ENCODE peak calls at places on chromosomes 2 and 18, in ten cellular contexts. A is glutamatergic neuron; L is IMR-90; Q is bronchial epithelial cell; N is suprapubic skin; G is CD8-positive, alpha-beta T cell; R is K562; W is H9; S is Calu3; V is fibroblast of pulmonary artery. K is an unnamed sample.

GRCh38 chr2:88133875-88134274 is 6.0 kb upstream of the FABP1 start:
- DNase-seq in A (no peak), L (no peak), Q (no peak), N (no peak), G (no peak), R (no peak), W (no peak), S (no peak), V (no peak), K (no peak)

GRCh38 chr18:13019301-13019700 is 28.1 kb downstream of the CEP192 start:
- DNase-seq in A (no peak), L (peak; percentile 49), Q (peak; percentile 97), N (no peak), G (no peak), R (no peak), W (no peak), S (no peak), V (peak; percentile 14), K (no peak)

GRCh38 chr2:23754970-23755369 is 172.0 kb downstream of the ATAD2B start:
- DNase-seq in A (no peak), L (no peak), Q (no peak), N (no peak), G (no peak), R (no peak), W (no peak), S (no peak), V (no peak), K (no peak)

GRCh38 chr18:45920367-45920766 is 46.8 kb downstream of the EPG5 start:
- DNase-seq in A (no peak), L (peak; percentile 62), Q (peak; percentile 85), N (peak; percentile 76), G (no peak), R (no peak), W (no peak), S (peak; percentile 31), V (peak; percentile 86), K (no peak)

GRCh38 chr18:9771261-9771976 is 63.3 kb downstream of the RAB31 start:
- DNase-seq in A (peak; percentile 96), L (peak; percentile 57), Q (peak; percentile 58), N (peak; percentile 90), G (peak; percentile 56), R (peak; percentile 87), W (peak; percentile 89), S (peak; percentile 92), V (peak; percentile 64), K (peak; percentile 88)

GRCh38 chr2:44295636-44296359 is 20.5 kb downstream of the SLC3A1 start:
- DNase-seq in A (no peak), L (no peak), Q (no peak), N (no peak), G (no peak), R (no peak), W (peak; percentile 42), S (no peak), V (no peak), K (no peak)

GRCh38 chr2:238238311-238238765 is 1.5 kb downstream of the HES6 start:
- DNase-seq in A (no peak), L (no peak), Q (no peak), N (no peak), G (no peak), R (no peak), W (no peak), S (no peak), V (no peak), K (no peak)

GRCh38 chr2:24466871-24467870 is 23.9 kb upstream of the NCOA1 start:
- DNase-seq in A (no peak), L (no peak), Q (peak; percentile 29), N (no peak), G (no peak), R (no peak), W (no peak), S (no peak), V (no peak), K (no peak)

GRCh38 chr18:26425148-26425531 is 123.2 kb downstream of the KCTD1 start:
- DNase-seq in A (no peak), L (peak; percentile 7), Q (peak; percentile 51), N (no peak), G (no peak), R (no peak), W (no peak), S (no peak), V (no peak), K (no peak)

GRCh38 chr2:219168526-219168925 is 1.3 kb downstream of the SLC23A3 start:
- DNase-seq in A (no peak), L (no peak), Q (no peak), N (no peak), G (no peak), R (no peak), W (no peak), S (no peak), V (no peak), K (no peak)

GRCh38 chr2:65489269-65489668 is 56.9 kb upstream of the SPRED2 start:
- DNase-seq in A (no peak), L (no peak), Q (no peak), N (no peak), G (no peak), R (no peak), W (no peak), S (no peak), V (no peak), K (no peak)

GRCh38 chr2:122993592-122993991 is 1031.5 kb upstream of the CNTNAP5 start:
- DNase-seq in A (no peak), L (no peak), Q (no peak), N (no peak), G (no peak), R (no peak), W (no peak), S (no peak), V (no peak), K (no peak)

DNA sequence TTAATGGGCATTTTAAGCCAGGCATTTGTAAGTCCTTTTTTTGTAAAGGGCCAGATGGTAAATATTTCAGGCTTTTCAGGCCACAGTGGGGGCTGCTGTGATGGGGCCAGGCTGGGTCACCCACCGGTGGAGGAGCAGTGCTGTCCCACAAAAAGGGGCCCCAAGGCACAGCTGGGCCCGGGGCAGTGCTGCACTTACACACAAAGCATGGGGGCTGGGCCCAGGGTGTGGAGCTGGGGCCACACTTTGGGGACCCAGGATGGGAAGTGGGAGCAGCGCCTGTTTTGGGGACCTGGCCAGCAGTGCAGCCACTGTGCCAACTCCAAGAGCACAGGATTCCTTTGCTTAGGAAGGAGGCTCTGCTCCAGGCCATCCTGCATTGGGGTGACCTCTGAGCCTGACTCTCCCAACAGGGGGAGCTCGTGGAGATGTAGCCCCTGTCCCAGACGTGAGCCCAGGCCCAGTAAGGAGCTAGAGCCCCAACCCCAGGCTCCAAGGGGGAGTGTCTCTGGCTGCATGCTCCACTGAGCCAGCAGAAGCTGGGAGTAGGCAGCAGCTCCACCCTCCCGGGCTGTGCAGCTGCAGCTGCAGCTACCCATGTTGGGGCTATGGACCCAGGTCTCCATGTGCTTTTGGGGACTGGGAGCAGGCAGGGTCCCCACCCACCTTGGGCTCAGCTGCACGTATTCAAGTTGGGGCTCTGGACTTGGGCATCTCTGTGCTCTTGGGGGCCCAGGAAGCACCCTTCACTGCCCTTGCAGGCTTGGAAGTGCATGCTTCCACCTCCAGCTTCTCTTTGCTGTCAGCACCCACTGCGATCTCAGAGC is 1036.5 kb upstream of the CNTNAP5 start:
- DNase-seq in A (no peak), L (no peak), Q (no peak), N (no peak), G (no peak), R (no peak), W (peak; percentile 66), S (no peak), V (no peak), K (no peak)
- TF ChIP-seq CTCF in A (no peak), L (no peak), Q (no peak), N (no peak), G (no peak), R (no peak), W (peak; percentile 35), S (no peak), V (no peak), K (no peak)

DNA sequence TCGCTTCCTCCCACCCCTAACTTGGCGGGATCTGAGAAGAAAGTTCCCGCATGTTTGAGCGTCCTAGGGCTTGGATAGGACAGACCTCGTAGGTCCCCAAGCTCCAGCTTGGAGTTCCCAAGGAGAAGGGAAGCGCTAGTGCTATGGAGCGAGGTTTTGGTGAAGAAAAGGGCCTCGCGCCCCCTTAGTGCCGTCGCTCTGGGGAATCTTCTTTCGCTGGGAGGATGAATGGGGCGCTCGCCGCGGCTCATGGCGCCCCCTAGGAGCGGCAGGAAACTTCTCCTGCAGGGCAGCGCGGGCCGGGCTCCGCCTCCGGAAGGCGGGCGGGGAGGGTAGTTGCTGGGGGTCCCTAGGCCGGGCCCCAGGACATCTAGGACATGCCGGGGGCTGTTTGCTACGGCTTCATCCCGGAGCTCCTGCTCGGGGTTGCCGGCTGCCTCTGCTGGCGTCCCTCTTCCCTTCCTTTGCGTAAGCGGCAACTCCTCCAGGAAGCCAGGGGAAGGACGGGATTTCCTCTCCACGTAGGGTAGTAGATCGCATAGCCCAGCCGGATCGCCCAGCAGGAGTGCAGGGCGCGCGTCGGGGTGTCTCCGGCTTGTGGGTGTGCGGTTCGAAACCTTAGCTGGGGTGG is 11.9 kb upstream of the SKOR2 start:
- DNase-seq in A (peak; percentile 75), L (no peak), Q (no peak), N (no peak), G (no peak), R (peak; percentile 8), W (peak; percentile 80), S (no peak), V (no peak), K (no peak)
- TF ChIP-seq CTCF in A (peak; percentile 48), L (no peak), Q (no peak), N (no peak), G (no peak), R (peak; percentile 21), W (peak; percentile 88), S (no peak), V (no peak), K (no peak)

GRCh38 chr2:60309941-60310680 is 243.3 kb downstream of the BCL11A start:
- DNase-seq in A (no peak), L (no peak), Q (no peak), N (no peak), G (no peak), R (no peak), W (no peak), S (no peak), V (no peak), K (no peak)
- TF ChIP-seq CTCF in A (no peak), L (no peak), Q (no peak), N (no peak), G (no peak), R (no peak), W (no peak), S (no peak), V (no peak), K (no peak)

DNA sequence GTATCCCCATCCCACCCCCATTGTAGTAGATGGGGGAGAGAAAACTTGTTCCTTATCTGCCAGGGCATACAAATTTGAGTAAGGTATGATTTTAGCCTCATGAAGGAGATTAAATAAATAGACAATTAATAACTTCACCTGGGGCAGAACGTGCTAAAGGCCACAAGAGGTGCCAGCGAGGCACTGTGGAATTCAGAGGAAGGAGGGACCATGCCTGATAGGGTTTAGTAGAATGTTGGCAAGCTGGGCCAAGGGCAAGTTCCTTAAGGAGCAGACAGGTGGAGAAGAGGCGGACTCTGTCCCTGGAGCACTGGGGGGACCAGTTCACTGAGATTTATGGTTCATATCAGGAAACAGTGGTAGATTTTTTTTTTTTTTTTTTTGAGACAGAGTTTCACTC is 22.5 kb downstream of the STAMBP start:
- DNase-seq in A (no peak), L (no peak), Q (peak; percentile 39), N (no peak), G (no peak), R (no peak), W (no peak), S (peak; percentile 17), V (peak; percentile 3), K (no peak)
- TF ChIP-seq CTCF in A (no peak), L (no peak), Q (peak; percentile 52), N (no peak), G (no peak), R (peak; percentile 46), W (peak; percentile 62), S (no peak), V (peak; percentile 20), K (no peak)

K was measured in mesothelial cell of epicardium.